ENCODE peak calls at places on chromosomes 6 and 20, in five cellular contexts. D, M, H, N and U are unnamed samples.

GRCh38 chr6:17666646-17667045 is 40.1 kb downstream of the NUP153 start:
- DNase-seq in D (no peak), M (no peak), H (no peak), N (no peak), U (no peak)

GRCh38 chr6:5764401-5764955 is 242.2 kb downstream of the NRN1 start:
- DNase-seq in D (no peak), M (no peak), H (peak), N (no peak), U (no peak)

GRCh38 chr6:161188547-161189465 is 85.1 kb downstream of the AGPAT4 start:
- DNase-seq in D (no peak), M (no peak), H (no peak), N (no peak), U (no peak)

GRCh38 chr6:75922226-75922625 is 150.2 kb downstream of the IMPG1 start:
- DNase-seq in D (no peak), M (no peak), H (no peak), N (no peak), U (no peak)

GRCh38 chr20:51400051-51400926 is 142.2 kb downstream of the NFATC2 start:
- DNase-seq in D (peak), M (peak), H (peak), N (no peak), U (peak)

GRCh38 chr6:11368264-11368663 is 135.8 kb upstream of the NEDD9 start:
- DNase-seq in D (no peak), M (no peak), H (no peak), N (no peak), U (no peak)

GRCh38 chr6:44646355-44646754 is 258.8 kb downstream of the CDC5L start:
- DNase-seq in D (no peak), M (no peak), H (no peak), N (no peak), U (no peak)

GRCh38 chr6:127641905-127642304 is 64.9 kb downstream of the C6orf58 start:
- DNase-seq in D (no peak), M (no peak), H (peak), N (peak), U (no peak)

GRCh38 chr6:79617521-79617941 is 13.6 kb upstream of the SH3BGRL2 start:
- DNase-seq in D (no peak), M (no peak), H (no peak), N (no peak), U (no peak)

GRCh38 chr6:76837564-76837963 is 625.7 kb downstream of the HTR1B start:
- DNase-seq in D (no peak), M (no peak), H (no peak), N (no peak), U (no peak)

GRCh38 chr6:145815351-145815772 is 767 bp upstream of the FBXO30 start:
- DNase-seq in D (no peak), M (no peak), H (peak), N (peak), U (no peak)

GRCh38 chr20:37315293-37316110 is 26.0 kb downstream of the MANBAL start:
- DNase-seq in D (no peak), M (no peak), H (peak), N (no peak), U (no peak)

GRCh38 chr20:4844766-4845465 is 123.2 kb downstream of the PRND start:
- DNase-seq in D (no peak), M (no peak), H (no peak), N (no peak), U (no peak)

GRCh38 chr6:149754573-149754972 is 5.0 kb downstream of the PCMT1 start:
- DNase-seq in D (no peak), M (no peak), H (no peak), N (no peak), U (no peak)

GRCh38 chr6:24883618-24884017 is 52.1 kb downstream of the RIPOR2 start:
- DNase-seq in D (no peak), M (no peak), H (peak), N (no peak), U (no peak)

GRCh38 chr20:57612436-57612835 is 7.8 kb downstream of the ZBP1 start:
- DNase-seq in D (no peak), M (no peak), H (no peak), N (no peak), U (no peak)

GRCh38 chr6:16236648-16237199 is 1.7 kb upstream of the GMPR start:
- DNase-seq in D (no peak), M (no peak), H (peak), N (no peak), U (no peak)

GRCh38 chr20:42886046-42886445 is 303.7 kb downstream of the PTPRT start:
- DNase-seq in D (no peak), M (no peak), H (no peak), N (no peak), U (no peak)